ENCODE peak calls at places on chromosomes 1 and 21, in five cellular contexts. F, O, H, J and G are unnamed samples.
A peak's percentile ranks its signal among the peaks of the same experiment; 100 is the strongest.

GRCh38 chr21:9753943-9754342 is 767.4 kb upstream of the TPTE start:
- DNase-seq in F (no peak), O (no peak), H (no peak), J (no peak), G (peak; percentile 55)

GRCh38 chr1:2566106-2567045 is 10.2 kb downstream of the TNFRSF14 start:
- DNase-seq in F (no peak), O (peak; percentile 11), H (no peak), J (no peak), G (no peak)

GRCh38 chr1:155186266-155186954 is 12.8 kb downstream of the TRIM46 start:
- DNase-seq in F (no peak), O (no peak), H (no peak), J (no peak), G (no peak)

GRCh38 chr1:201535046-201535777 is 3.7 kb upstream of the NAV1 start:
- DNase-seq in F (no peak), O (no peak), H (no peak), J (no peak), G (peak; percentile 58)

GRCh38 chr1:10508511-10508951 is 33.8 kb downstream of the PEX14 start:
- DNase-seq in F (no peak), O (no peak), H (no peak), J (no peak), G (peak; percentile 96)

GRCh38 chr1:69686367-69686984 is 118.8 kb downstream of the LRRC7 start:
- DNase-seq in F (no peak), O (no peak), H (no peak), J (no peak), G (no peak)

GRCh38 chr1:163561570-163562295 is 240.0 kb downstream of the NUF2 start:
- DNase-seq in F (no peak), O (no peak), H (no peak), J (no peak), G (peak; percentile 34)

GRCh38 chr1:192724670-192725069 is 84.2 kb upstream of the RGS2 start:
- DNase-seq in F (no peak), O (no peak), H (no peak), J (no peak), G (no peak)

GRCh38 chr1:118159578-118159977 is 25.4 kb downstream of the SPAG17 start:
- DNase-seq in F (no peak), O (no peak), H (no peak), J (no peak), G (no peak)

GRCh38 chr1:3178279-3178678 is 109.3 kb downstream of the PRDM16 start:
- DNase-seq in F (no peak), O (no peak), H (no peak), J (no peak), G (no peak)

GRCh38 chr1:21143752-21144151 is 32.9 kb downstream of the EIF4G3 start:
- DNase-seq in F (no peak), O (no peak), H (no peak), J (no peak), G (no peak)

GRCh38 chr1:86201321-86201720 is 44.7 kb upstream of the COL24A1 start:
- DNase-seq in F (no peak), O (no peak), H (no peak), J (no peak), G (no peak)

GRCh38 chr1:200925821-200926220 is 31.1 kb downstream of the INAVA start:
- DNase-seq in F (no peak), O (no peak), H (no peak), J (no peak), G (no peak)

GRCh38 chr1:1067284-1068076 is 6.6 kb downstream of the RNF223 start:
- DNase-seq in F (no peak), O (no peak), H (no peak), J (no peak), G (no peak)

GRCh38 chr1:37822942-37823865 is 15.2 kb upstream of the YRDC start:
- DNase-seq in F (no peak), O (no peak), H (no peak), J (no peak), G (no peak)

GRCh38 chr1:61348025-61348665 is 265.8 kb downstream of the NFIA start:
- DNase-seq in F (no peak), O (no peak), H (no peak), J (no peak), G (no peak)

GRCh38 chr1:9128520-9129371 is at the start of gene GPR157:
- DNase-seq in F (peak; percentile 89), O (peak; percentile 92), H (peak; percentile 48), J (peak; percentile 56), G (no peak)

GRCh38 chr1:78340006-78340405 is 150.8 kb upstream of the PTGFR start:
- DNase-seq in F (no peak), O (no peak), H (no peak), J (no peak), G (no peak)

GRCh38 chr1:178941261-178941689 is 70.4 kb upstream of the ANGPTL1 start:
- DNase-seq in F (no peak), O (no peak), H (peak; percentile 70), J (no peak), G (no peak)

DNA sequence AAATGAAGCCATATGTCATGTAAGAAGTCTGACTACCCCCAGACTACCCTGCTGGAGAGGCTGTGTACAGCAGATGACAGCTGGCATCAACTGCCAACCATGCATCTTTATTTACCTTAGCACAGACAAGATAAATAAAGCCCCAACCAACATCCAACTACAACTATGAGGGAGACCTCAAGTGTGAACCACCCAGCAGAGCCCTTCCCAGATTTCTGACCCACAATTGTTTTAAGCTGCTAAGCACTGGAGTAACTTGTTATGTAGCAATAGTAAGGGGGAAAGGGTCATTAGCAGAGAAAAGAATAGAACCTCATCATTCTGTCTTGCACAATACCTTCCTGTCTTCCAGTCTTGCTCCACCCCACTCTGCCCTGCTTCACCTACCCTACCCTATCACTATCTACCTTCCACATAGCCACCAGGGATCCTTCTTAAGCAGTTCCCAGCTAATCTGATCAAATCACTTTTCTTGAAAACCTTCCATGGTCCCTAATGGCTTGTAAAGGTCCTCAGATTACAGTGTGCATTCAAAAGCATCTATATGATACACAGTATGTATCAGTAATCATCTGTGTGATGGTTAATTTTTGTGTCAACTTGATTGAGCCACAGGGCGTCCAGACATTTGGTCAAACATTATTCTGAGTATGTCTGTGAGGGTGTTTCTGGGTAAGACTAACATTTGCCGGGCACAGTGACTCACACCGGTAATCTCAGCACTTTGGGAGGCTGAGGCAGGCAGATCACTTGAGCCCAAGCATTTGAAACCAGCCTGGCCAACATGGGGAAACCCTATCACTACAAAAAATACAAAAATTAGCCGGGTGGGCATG is 19.6 kb upstream of the RBM15 start:
- DNase-seq in F (no peak), O (no peak), H (peak; percentile 13), J (no peak), G (no peak)
- H3K4me3 ChIP-seq in F (no peak overlapping the region), O (no peak overlapping the region), H (no peak overlapping the region), J (no peak overlapping the region), G (no peak overlapping the region)

GRCh38 chr21:42429856-42430255 is 26.2 kb downstream of the UBASH3A start:
- DNase-seq in F (no peak), O (no peak), H (no peak), J (no peak), G (no peak)

GRCh38 chr21:42426876-42427480 is 23.3 kb downstream of the UBASH3A start:
- DNase-seq in F (no peak), O (no peak), H (no peak), J (no peak), G (no peak)

GRCh38 chr21:42430570-42430969 is 26.9 kb downstream of the UBASH3A start:
- DNase-seq in F (no peak), O (no peak), H (no peak), J (no peak), G (no peak)

GRCh38 chr21:42427809-42428419 is 24.2 kb downstream of the UBASH3A start:
- DNase-seq in F (no peak), O (no peak), H (peak; percentile 37), J (no peak), G (no peak)

DNA sequence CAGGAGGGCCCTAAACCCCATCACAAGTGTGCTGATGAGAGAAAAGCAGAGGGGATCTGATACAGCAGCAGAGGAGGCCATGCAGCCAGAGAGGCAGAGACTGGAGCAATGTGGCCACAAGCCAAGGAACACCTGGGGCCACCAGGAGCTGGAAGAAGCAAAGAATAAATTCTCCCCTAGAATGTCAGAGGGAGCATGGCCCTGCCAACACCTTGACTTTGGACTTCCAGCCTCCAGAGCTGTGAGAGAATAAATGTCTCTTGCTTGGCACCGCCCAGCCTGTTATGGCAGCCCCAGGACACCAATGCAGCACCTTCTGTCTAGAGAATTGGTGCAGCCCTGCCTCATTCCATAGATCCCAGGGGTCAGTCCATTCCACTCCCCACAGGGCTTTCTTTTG is 25.3 kb downstream of the UBASH3A start:
- DNase-seq in F (no peak), O (no peak), H (no peak), J (no peak), G (no peak)
- H3K27me3 ChIP-seq in F (no peaks in the 10 kb centered on the region), O (no peaks in the 10 kb centered on the region), H (no peaks in the 10 kb centered on the region), J (no peaks in the 10 kb centered on the region), G (no peaks in the 10 kb centered on the region)

DNA sequence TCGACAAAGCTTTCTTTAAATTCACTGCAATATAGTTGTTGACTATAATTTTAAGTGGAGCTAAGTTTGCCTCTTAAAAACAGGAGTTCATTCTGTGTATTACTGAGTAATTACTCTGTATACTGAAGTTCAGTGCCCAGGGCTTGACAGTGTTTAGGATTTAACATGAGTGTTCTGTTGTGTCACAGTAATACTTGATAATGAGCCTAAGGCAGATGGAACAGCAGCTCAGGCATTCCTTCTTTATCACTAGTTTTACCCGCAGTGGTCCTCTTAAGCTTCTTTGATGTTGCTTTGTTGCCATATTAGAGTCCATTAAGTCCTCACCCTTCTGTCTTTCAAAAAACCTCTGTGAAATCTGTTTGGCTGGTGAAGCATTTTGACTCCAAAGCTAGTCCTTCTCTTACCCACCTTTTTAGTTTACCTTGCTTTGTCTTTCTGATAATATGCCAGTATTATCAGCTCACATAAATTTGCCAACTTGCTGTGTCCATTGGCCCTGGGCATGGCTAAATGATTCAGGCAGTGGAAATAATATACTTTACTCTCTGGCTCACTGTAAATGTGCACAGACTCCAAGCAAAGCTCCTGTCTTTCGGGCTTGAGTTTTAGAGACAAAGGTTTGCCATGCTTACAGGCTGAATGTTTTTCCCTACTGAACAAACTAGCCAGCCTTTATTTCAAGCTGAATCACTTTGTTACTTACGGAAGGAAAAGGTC is 17.7 kb downstream of the HIPK1 start:
- DNase-seq in F (no peak), O (no peak), H (no peak), J (no peak), G (no peak)
- H3K27ac ChIP-seq in F (peak overlapping the region; percentile 30), O (peak overlapping the region; percentile 39), H (peak overlapping the region; percentile 81), J (peak overlapping the region; percentile 31), G (no peak overlapping the region)

GRCh38 chr1:202809597-202810159 is 1.1 kb upstream of the PCAT6 start:
- DNase-seq in F (no peak), O (no peak), H (no peak), J (no peak), G (no peak)
- H3K4me3 ChIP-seq in F (no peak overlapping the region), O (peak overlapping the region; percentile 67), H (no peak overlapping the region), J (no peak overlapping the region), G (peak overlapping the region; percentile 63)

DNA sequence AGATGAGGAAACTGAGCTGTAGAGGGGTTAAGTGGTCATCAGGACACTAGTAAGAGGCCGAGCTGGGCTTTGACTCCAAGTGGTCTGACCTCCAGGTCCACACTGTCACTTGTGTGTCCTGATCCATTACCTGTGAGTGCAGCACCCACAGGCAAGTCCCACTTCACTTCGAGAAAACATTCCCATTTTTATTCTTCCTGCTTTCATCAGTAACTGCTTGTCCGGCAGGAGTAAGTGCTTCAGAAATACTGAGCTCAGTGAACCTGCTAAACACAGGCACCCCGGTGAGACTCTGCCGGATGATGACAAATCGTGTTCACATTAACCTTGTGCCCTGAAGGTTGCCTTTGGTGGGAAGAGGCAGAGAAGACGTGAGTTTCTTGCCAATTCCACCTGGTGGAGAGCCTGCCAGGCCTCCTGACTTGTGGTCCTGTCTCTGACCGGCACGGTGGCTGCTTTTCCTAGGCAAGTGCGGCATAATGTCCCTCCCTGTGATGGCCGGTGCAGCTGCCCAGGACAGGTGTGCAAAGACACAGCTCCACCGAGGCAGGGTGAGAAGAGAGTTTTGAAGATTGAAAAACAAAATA is 29.4 kb downstream of the ZBTB18 start:
- DNase-seq in F (no peak), O (no peak), H (no peak), J (no peak), G (no peak)
- H3K27me3 ChIP-seq in F (no peaks in the 10 kb centered on the region), O (no peaks in the 10 kb centered on the region), H (peaks cover 7% of the 10 kb centered on the region), J (no peaks in the 10 kb centered on the region), G (no peaks in the 10 kb centered on the region)